ENCODE peak calls at places on chromosome 4, in four cellular contexts. N is stimulated activated CD4-positive, alpha-beta T cell treated with anti-CD3 and anti-CD28 coated beads, Interleukin-1b, Interleukin-23, amount 100 ng/mL, for 24 hours; A is C1 segment of cervical spinal cord; I is HTR-8/SVneo. D is an unnamed sample.

GRCh38 chr4:104631000-104631399 is 136.3 kb upstream of the CXXC4 start:
- DNase-seq in I (no peak), A (no peak), N (no peak), D (no peak)

GRCh38 chr4:113739197-113739596 is 22.3 kb downstream of the CAMK2D start:
- DNase-seq in N (no peak), I (no peak), A (no peak), D (no peak)

GRCh38 chr4:162485486-162485885 is 321.7 kb upstream of the FSTL5 start:
- DNase-seq in A (no peak), N (no peak), I (no peak), D (no peak)

GRCh38 chr4:128718793-128719192 is 90.7 kb upstream of the JADE1 start:
- DNase-seq in N (no peak), I (no peak), A (no peak), D (no peak)

GRCh38 chr4:83125738-83126141 is 11.2 kb upstream of the PLAC8 start:
- DNase-seq in N (no peak), A (no peak), I (no peak), D (no peak)

GRCh38 chr4:165418116-165418515 is 39.3 kb downstream of the CPE start:
- DNase-seq in I (no peak), A (no peak), N (no peak), D (no peak)

GRCh38 chr4:150896513-150896912 is 118.6 kb downstream of the LRBA start:
- DNase-seq in N (no peak), I (no peak), A (no peak), D (no peak)

GRCh38 chr4:13657016-13657415 is 29.5 kb upstream of the BOD1L1 start:
- DNase-seq in I (no peak), N (no peak), A (no peak), D (no peak)

GRCh38 chr4:165332502-165332901 is 5.0 kb downstream of the MSMO1 start:
- DNase-seq in A (no peak), I (no peak), N (no peak), D (no peak)

GRCh38 chr4:176433983-176434382 is 114.2 kb downstream of the SPCS3 start:
- DNase-seq in A (no peak), I (no peak), N (no peak), D (no peak)

GRCh38 chr4:30001628-30002027 is 718.5 kb upstream of the PCDH7 start:
- DNase-seq in N (no peak), I (no peak), A (no peak), D (no peak)

GRCh38 chr4:176150704-176151103 is 44.7 kb downstream of the SPATA4 start:
- DNase-seq in A (no peak), N (no peak), I (no peak), D (no peak)

GRCh38 chr4:113495790-113496189 is 265.7 kb downstream of the CAMK2D start:
- DNase-seq in I (no peak), A (no peak), N (no peak), D (no peak)

GRCh38 chr4:138200236-138200590 is 41.9 kb downstream of the SLC7A11 start:
- DNase-seq in A (no peak), I (no peak), N (no peak), D (no peak)

GRCh38 chr4:25320374-25321172 is 8.0 kb downstream of the ZCCHC4 start:
- DNase-seq in N (no peak), I (no peak), A (no peak), D (no peak)

GRCh38 chr4:39655866-39656265 is 17.2 kb upstream of the SMIM14 start:
- DNase-seq in I (no peak), A (no peak), N (no peak), D (no peak)

GRCh38 chr4:157803441-157804168 is 369.2 kb downstream of the GASK1B start:
- DNase-seq in I (no peak), N (no peak), A (no peak), D (no peak)

GRCh38 chr4:187183826-187184225 is 460.2 kb upstream of the FAT1 start:
- DNase-seq in N (no peak), A (no peak), I (no peak), D (no peak)

GRCh38 chr4:141391293-141391692 is 170.6 kb downstream of the ZNF330 start:
- DNase-seq in A (no peak), N (no peak), I (no peak), D (no peak)

GRCh38 chr4:56434599-56435000 is 815 bp downstream of the PPAT start:
- DNase-seq in A (no peak), N (no peak), I (no peak), D (no peak)

GRCh38 chr4:73019462-73020047 is 50.0 kb downstream of the COX18 start:
- DNase-seq in A (no peak), I (peak; percentile 23), N (peak; percentile 3), D (no peak)

GRCh38 chr4:16165931-16166330 is 60.3 kb downstream of the TAPT1 start:
- DNase-seq in N (no peak), I (no peak), A (no peak), D (no peak)

GRCh38 chr4:7357296-7357680 is 77.4 kb downstream of the PSAPL1 start:
- DNase-seq in A (no peak), I (no peak), N (no peak), D (no peak)

GRCh38 chr4:6746721-6747689 is 31.0 kb downstream of the BLOC1S4 start:
- DNase-seq in I (no peak), A (no peak), N (no peak), D (no peak)

GRCh38 chr4:99013402-99013843 is 17.9 kb downstream of the METAP1 start:
- DNase-seq in N (no peak), I (no peak), A (no peak), D (no peak)

GRCh38 chr4:7419961-7420660 is 14.6 kb downstream of the PSAPL1 start:
- DNase-seq in N (no peak), A (no peak), I (no peak), D (no peak)

GRCh38 chr4:146340798-146341197 is 126.5 kb downstream of the REELD1 start:
- DNase-seq in A (no peak), I (no peak), N (no peak), D (no peak)

GRCh38 chr4:130306566-130306965 is 1210.6 kb downstream of the C4orf33 start:
- DNase-seq in N (no peak), I (no peak), A (no peak), D (no peak)

GRCh38 chr4:81460837-81461233 is 10.9 kb downstream of the RASGEF1B start:
- DNase-seq in I (no peak), N (no peak), A (no peak), D (no peak)

GRCh38 chr4:7610062-7610670 is 175.4 kb upstream of the PSAPL1 start:
- DNase-seq in N (no peak), A (no peak), I (no peak), D (no peak)

GRCh38 chr4:6390357-6390756 is 82.1 kb downstream of the PPP2R2C start:
- DNase-seq in A (peak; percentile 25), N (no peak), I (no peak), D (no peak)

GRCh38 chr4:106993846-106994245 is 42.3 kb downstream of the DKK2 start:
- DNase-seq in A (no peak), N (no peak), I (no peak), D (no peak)

GRCh38 chr4:6121276-6121850 is 79.0 kb downstream of the JAKMIP1 start:
- DNase-seq in A (no peak), I (no peak), N (no peak), D (no peak)

GRCh38 chr4:159487284-159487747 is 384.4 kb downstream of the RAPGEF2 start:
- DNase-seq in A (peak; percentile 14), I (peak; percentile 54), N (peak; percentile 6), D (peak; percentile 44)

GRCh38 chr4:74474345-74475099 is 29.6 kb downstream of the AREG start:
- DNase-seq in N (no peak), A (no peak), I (no peak), D (no peak)

GRCh38 chr4:87077834-87078585 is 142.4 kb downstream of the KLHL8 start:
- DNase-seq in A (no peak), N (no peak), I (no peak), D (peak; percentile 11)